ENCODE peak calls at places on chromosomes 12 and 14, in four cellular contexts. C is BE2C, I is EH, E is NCI-H146. Q is an unnamed sample.

GRCh38 chr12:87234898-87235297 is 794.3 kb downstream of the C12orf50 start:
- DNase-seq in C (no peak), I (no peak), E (no peak), Q (no peak)

GRCh38 chr14:104206281-104206904 is 68.0 kb downstream of the KIF26A start:
- DNase-seq in C (peak), I (no peak), E (no peak), Q (no peak)

GRCh38 chr14:33855672-33856071 is 95.2 kb downstream of the EGLN3 start:
- DNase-seq in C (no peak), I (no peak), E (no peak), Q (no peak)

GRCh38 chr14:23428686-23429495 is 6.6 kb downstream of the MYH7 start:
- DNase-seq in C (no peak), I (no peak), E (no peak), Q (no peak)

GRCh38 chr12:101880769-101881168 is 3.4 kb downstream of the DRAM1 start:
- DNase-seq in C (no peak), I (no peak), E (no peak), Q (no peak)

GRCh38 chr12:48997719-48998496 is 1.3 kb downstream of the DDN start:
- DNase-seq in C (peak), I (no peak), E (peak), Q (no peak)

GRCh38 chr12:107955966-107956643 is 173.0 kb upstream of the WSCD2 start:
- DNase-seq in C (no peak), I (no peak), E (no peak), Q (no peak)

GRCh38 chr14:101819251-101819990 is 57.9 kb downstream of the PPP2R5C start:
- DNase-seq in C (no peak), I (no peak), E (no peak), Q (no peak)

GRCh38 chr12:120630139-120630895 is 10.1 kb upstream of the CABP1 start:
- DNase-seq in C (peak), I (no peak), E (no peak), Q (no peak)

GRCh38 chr12:124872068-124872719 is 8.5 kb upstream of the SCARB1 start:
- DNase-seq in C (no peak), I (no peak), E (no peak), Q (no peak)

GRCh38 chr12:12714276-12715001 is 2.7 kb upstream of the CDKN1B start:
- DNase-seq in C (peak), I (peak), E (no peak), Q (peak)

GRCh38 chr12:25875661-25876060 is 82.8 kb upstream of the RASSF8 start:
- DNase-seq in C (no peak), I (no peak), E (no peak), Q (no peak)

GRCh38 chr12:83077037-83077436 is 390.3 kb downstream of the TMTC2 start:
- DNase-seq in C (no peak), I (no peak), E (no peak), Q (no peak)

GRCh38 chr12:10098762-10099161 is at the start of gene CLEC1A:
- DNase-seq in C (no peak), I (peak), E (no peak), Q (no peak)

GRCh38 chr14:22981090-22982012 is 1.0 kb downstream of the AJUBA start:
- DNase-seq in C (peak), I (peak), E (no peak), Q (no peak)

GRCh38 chr14:68789798-68790655 is 2.8 kb downstream of the ZFP36L1 start:
- DNase-seq in C (no peak), I (peak), E (no peak), Q (peak)

GRCh38 chr12:20369164-20370000 is 1.0 kb downstream of the PDE3A start:
- DNase-seq in C (peak), I (peak), E (peak), Q (peak)

GRCh38 chr12:6539276-6540134 is 5.2 kb downstream of the GAPDH start:
- DNase-seq in C (peak), I (peak), E (peak), Q (no peak)

GRCh38 chr12:68416826-68417225 is 84.7 kb upstream of the MDM1 start:
- DNase-seq in C (no peak), I (peak), E (no peak), Q (no peak)